ENCODE peak calls at places on chromosomes 11 and 22, in five cellular contexts. V is A549, N is K562, M is upper lobe of left lung, Q is ovary. E is an unnamed sample.

GRCh38 chr11:63490551-63491239 is at the start of gene PLAAT5:
- DNase-seq in V (no peak), N (no peak), M (no peak), Q (peak), E (no peak)

GRCh38 chr11:67393990-67394389 is 2.2 kb downstream of the RAD9A start:
- DNase-seq in V (no peak), N (no peak), M (no peak), Q (no peak), E (no peak)

GRCh38 chr22:44888491-44888941 is 121.3 kb downstream of the PHF21B start:
- DNase-seq in V (no peak), N (no peak), M (no peak), Q (no peak), E (no peak)

GRCh38 chr11:130215531-130216220 is 56.1 kb downstream of the ST14 start:
- DNase-seq in V (no peak), N (no peak), M (no peak), Q (no peak), E (peak)

GRCh38 chr11:6387811-6388599 is 2.3 kb upstream of the SMPD1 start:
- DNase-seq in V (peak), N (no peak), M (no peak), Q (no peak), E (no peak)

GRCh38 chr11:62980133-62980760 is 4.5 kb downstream of the SLC22A6 start:
- DNase-seq in V (no peak), N (no peak), M (no peak), Q (no peak), E (no peak)

GRCh38 chr11:6259638-6260019 is at the start of gene CCKBR:
- DNase-seq in V (no peak), N (no peak), M (no peak), Q (no peak), E (no peak)

GRCh38 chr22:21587803-21588611 is 20.5 kb downstream of the UBE2L3 start:
- DNase-seq in V (no peak), N (peak), M (no peak), Q (no peak), E (no peak)

GRCh38 chr22:46845281-46846153 is 83.1 kb downstream of the TBC1D22A start:
- DNase-seq in V (peak), N (no peak), M (no peak), Q (peak), E (no peak)

GRCh38 chr22:39148727-39149535 is 3.5 kb downstream of the CBX7 start:
- DNase-seq in V (no peak), N (peak), M (peak), Q (peak), E (no peak)
- TF ChIP-seq EP300 in V (no peak), N (no peak), M (no peak), Q (no peak), E (no peak)

GRCh38 chr22:22700631-22701030 is 56.2 kb downstream of the GGTLC2 start:
- DNase-seq in V (no peak), N (no peak), M (no peak), Q (no peak), E (no peak)

GRCh38 chr22:22703715-22704114 is 59.3 kb downstream of the GGTLC2 start:
- DNase-seq in V (peak), N (no peak), M (no peak), Q (no peak), E (no peak)

GRCh38 chr22:22704156-22704946 is 59.9 kb downstream of the GGTLC2 start:
- DNase-seq in V (no peak), N (no peak), M (no peak), Q (no peak), E (no peak)

GRCh38 chr22:22702159-22702873 is 57.9 kb downstream of the GGTLC2 start:
- DNase-seq in V (no peak), N (no peak), M (no peak), Q (no peak), E (no peak)

DNA sequence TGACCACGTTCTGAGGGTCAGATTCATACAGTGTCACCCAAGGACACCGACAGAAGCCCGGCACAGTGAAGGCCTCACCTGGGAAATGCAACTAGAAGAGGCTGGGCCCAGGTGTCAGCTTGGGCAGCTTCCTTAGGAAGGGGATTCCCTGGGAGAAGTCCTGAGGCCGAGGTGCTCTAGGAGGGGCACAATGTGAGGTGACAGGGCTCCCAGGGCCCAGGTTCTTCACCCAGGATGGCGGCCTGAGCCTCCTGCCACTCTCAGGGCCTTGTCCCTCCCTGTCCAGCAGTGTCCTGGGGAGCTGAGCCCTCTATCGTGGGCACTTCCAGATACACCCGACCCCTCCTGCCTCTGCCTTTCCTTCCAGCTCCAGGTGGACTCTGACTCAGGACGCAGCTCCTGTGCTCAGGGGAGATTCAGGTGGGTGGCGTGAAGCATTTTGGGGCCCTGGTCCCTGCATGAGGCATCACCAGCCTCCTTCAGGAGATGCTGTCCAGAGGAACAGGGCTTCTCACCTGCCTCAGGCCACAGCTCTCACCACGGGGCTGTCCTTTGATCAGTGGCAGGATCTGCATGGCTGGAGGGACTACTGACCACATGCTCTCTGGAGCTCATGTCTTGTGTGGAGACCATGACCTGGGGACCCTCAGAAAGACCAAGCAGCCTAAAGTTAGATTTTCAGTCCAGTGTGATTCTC is 58.6 kb downstream of the GGTLC2 start:
- DNase-seq in V (no peak), N (no peak), M (no peak), Q (no peak), E (no peak)
- TF ChIP-seq EP300 in V (no peak), N (no peak), M (no peak), Q (no peak), E (no peak)

DNA sequence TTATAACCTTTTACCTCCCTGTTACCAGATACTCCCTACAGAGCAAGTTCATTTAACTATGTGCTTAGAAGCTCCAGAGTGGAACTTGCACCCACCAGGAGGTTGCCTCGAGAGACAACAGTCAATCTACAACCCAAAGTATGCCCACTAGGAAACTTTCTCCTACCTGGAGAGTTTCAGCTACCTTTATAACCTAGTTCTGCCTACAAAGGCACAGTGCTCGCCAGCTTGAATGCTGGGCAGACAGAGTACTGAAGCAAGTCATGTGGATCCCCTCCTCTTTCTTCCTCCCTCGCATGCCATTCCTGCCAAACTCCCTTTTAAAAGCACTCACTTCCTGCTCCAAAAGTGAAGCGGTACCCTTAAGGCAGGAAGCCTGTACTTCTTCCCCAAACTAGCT is 258.9 kb downstream of the SWAP70 start:
- DNase-seq in V (no peak), N (no peak), M (no peak), Q (no peak), E (no peak)
- TF ChIP-seq EP300 in V (no peak), N (no peak), M (no peak), Q (no peak), E (no peak)

GRCh38 chr11:447923-448731 is 2.0 kb upstream of the PTDSS2 start:
- DNase-seq in V (peak), N (peak), M (peak), Q (peak), E (peak)
- TF ChIP-seq EP300 in V (no peak), N (no peak), M (no peak), Q (no peak), E (no peak)

GRCh38 chr22:36460202-36460601 is 21.2 kb downstream of the TXN2 start:
- DNase-seq in V (no peak), N (no peak), M (no peak), Q (no peak), E (no peak)

GRCh38 chr22:36462475-36462790 is 19.0 kb downstream of the TXN2 start:
- DNase-seq in V (no peak), N (no peak), M (no peak), Q (no peak), E (no peak)

GRCh38 chr22:36463783-36464184 is 17.7 kb downstream of the TXN2 start:
- DNase-seq in V (no peak), N (no peak), M (peak), Q (no peak), E (no peak)

GRCh38 chr22:36464715-36465231 is 16.7 kb downstream of the TXN2 start:
- DNase-seq in V (no peak), N (no peak), M (no peak), Q (no peak), E (no peak)

DNA sequence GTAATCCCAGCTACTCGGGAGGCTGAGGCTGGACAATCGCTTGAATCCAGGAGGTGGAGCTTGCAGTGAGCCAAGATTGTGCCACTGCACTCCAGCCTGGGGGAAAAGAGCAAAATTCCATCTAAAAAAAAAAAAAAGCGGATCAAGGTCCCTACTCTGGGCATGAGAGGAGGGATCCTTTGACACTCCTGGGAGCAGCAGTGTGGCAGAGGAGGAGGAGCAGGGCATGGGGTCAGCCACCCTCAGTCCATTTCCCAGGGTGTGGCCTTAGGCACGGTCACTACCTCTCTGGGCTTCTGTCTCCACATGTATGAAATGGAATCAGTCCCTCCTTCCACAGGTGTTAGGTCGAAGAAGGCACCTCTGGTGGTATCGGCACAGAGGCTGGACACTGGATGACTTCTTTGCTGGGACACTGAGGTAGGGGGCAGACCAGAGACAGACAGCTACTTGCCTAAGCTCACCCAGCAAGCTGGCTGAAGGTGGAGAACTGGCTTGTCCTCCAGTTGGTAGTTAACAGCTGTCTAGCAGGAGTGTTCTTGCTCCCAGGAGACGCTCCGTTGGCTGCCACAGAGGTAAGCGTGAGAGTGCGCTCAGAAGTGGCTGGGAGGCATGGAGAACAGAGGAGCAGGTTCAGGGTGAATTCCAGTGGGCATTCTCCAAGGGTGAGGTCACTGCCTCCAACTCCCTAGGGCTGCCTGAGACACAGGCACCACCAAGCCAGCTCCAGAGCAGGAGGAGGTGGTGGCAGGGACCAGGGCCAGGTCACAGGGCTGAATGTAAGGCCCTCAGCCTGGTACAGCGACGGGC is 19.6 kb downstream of the TXN2 start:
- DNase-seq in V (peak), N (no peak), M (peak), Q (no peak), E (no peak)
- TF ChIP-seq EP300 in V (peak), N (no peak), M (no peak), Q (no peak), E (no peak)

DNA sequence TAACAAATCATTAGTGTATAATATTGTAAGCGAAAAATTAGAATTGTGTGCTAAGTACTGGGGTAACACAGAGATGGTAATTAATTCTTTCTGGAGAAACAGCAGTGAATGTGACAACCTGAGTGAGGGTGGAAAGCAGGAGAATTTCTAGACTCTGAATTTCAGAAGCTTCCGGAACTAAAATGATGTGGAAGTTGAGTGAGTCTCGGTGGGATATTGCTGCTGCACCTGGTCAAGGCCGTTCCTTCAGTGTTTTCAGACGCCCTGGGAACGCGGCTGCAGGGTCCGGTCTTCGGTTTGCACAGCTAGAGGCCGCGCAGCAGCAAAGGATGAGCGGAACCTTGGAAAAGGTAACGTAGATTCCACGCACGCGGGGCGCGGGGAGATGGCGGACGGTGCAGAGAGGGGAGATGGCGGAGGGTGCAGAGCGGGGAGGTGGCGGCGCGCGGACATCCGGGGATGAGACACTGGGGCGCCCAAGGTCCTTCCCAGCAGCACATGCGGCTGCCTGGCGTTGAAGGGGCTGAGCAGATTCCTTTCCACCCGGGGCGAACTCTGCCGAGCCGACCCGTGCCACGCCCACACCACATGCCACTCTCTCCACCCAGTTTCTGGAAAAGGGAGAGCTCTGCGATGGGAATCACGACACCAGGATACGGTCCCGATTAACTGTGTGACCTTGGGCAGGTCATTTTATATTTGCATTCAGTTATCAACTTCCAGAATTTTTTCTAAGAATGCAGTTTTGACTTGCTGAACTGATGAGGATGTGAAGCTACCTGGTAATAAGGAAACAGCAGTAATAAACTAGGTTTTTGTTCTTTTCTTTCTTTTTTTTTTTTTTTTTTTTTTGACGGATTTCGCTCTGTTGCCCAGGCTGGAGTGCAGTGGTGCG is at the start of gene MRPL48:
- DNase-seq in V (peak), N (peak), M (peak), Q (peak), E (peak)
- TF ChIP-seq EP300 in V (no peak), N (peak), M (no peak), Q (no peak), E (no peak)

DNA sequence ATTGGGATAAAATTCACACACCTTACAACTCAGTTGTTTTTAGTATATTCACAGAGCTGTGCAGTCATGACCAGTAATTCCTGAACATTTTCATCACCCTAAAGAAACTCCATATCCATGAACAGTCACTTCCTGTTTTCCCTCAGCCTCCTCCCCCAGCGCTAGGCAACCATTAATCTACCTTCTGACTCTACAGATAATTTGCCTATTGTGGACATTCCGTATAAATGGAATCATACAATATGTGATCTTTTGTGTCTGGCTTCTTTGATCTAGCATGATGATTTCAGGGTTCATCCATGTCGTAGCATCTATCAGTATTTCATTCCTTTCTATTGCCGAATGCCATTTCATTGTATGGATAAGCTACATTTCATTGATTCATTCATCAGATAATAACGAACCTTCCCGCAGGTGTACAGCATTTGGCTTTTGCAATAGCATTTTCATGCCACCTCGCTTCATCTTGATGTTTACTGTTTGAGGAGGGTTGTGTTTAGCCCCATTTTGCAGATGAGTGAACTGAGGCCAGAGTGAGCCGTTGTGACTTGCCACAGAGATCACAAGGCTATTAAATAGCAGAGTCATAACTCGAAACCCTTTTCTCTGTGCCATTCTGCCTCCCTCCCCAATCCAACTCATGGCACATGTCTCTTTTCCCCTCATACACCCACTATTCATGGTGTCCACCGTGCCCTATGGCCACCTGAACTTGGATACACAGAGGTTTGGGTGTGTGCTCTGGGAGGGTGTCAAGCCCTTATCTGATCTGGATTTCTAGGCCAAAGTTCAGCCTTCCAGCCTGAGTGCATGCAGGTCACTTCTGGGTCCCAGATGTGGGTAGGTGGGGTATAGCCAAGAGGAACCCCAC is 11.1 kb upstream of the MYH9 start:
- DNase-seq in V (no peak), N (no peak), M (no peak), Q (no peak), E (no peak)
- TF ChIP-seq EP300 in V (no peak), N (no peak), M (no peak), Q (no peak), E (no peak)

DNA sequence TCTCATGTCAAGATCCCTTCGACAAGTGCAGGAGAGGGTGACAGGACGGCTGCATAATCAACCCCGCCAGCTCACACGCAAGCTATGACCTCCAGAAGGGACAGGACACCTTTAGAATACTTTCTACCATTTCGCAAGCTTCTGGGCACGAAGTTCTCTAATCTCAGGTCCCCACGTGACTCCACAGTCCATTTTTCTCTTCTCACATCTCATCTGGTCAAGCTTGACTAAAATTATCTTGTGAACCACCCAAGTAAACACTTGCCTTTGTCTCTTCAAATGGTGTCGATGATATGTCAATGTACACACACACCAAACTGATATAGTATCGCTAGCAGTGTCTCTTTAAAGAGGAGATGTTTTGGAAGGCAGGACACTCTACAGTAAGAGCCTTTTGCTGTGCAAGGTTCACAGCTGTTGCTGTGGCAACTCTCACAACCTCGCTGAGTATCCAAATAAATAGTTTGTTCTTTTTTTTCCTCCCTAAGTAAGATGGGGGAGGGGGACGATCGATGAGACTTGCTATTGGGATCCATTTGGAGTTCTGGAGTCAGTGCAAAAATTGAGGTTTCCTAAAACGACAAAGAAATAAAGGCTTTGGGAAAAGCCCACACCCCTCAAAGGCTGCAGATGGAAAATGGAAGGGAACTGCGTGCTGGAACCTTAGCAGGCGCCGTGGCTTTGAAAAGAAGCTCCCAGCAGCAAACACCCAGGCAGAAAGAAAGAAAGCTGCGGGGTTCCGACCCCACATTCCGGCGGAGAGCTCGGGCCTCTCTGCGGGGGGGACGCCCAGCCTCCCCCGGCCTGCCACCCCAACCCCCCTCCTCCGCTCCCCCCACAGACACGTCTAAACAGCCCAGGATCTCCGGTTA is 215.4 kb upstream of the UBASH3B start:
- DNase-seq in V (peak), N (no peak), M (no peak), Q (peak), E (no peak)
- TF ChIP-seq EP300 in V (no peak), N (no peak), M (no peak), Q (no peak), E (no peak)